ENCODE peak calls at places on chromosomes 3 and 15, in seven cellular contexts. One of them, this sample, is unnamed.

GRCh38 chr15:96237002-96237401 is 93.5 kb upstream of the NR2F2 start:
- DNase-seq in astrocyte: no peak
- DNase-seq in mesenchymal stem cell: no peak
- DNase-seq in keratinocyte: no peak
- DNase-seq in fibroblast of lung: no peak
- DNase-seq in MM.1S: no peak
- DNase-seq in mammary epithelial cell: no peak
- DNase-seq in this sample: no peak

GRCh38 chr3:27467545-27467944 is 16.6 kb downstream of the SLC4A7 start:
- DNase-seq in mammary epithelial cell: peak
- DNase-seq in astrocyte: no peak
- DNase-seq in MM.1S: peak
- DNase-seq in mesenchymal stem cell: peak
- DNase-seq in fibroblast of lung: peak
- DNase-seq in keratinocyte: no peak
- DNase-seq in this sample: peak

GRCh38 chr3:173761161-173761560 is 363.6 kb downstream of the NLGN1 start:
- DNase-seq in astrocyte: no peak
- DNase-seq in mesenchymal stem cell: no peak
- DNase-seq in mammary epithelial cell: no peak
- DNase-seq in MM.1S: no peak
- DNase-seq in keratinocyte: no peak
- DNase-seq in fibroblast of lung: no peak
- DNase-seq in this sample: no peak

GRCh38 chr3:155323063-155323666 is 29.7 kb upstream of the STRIT1 start:
- DNase-seq in fibroblast of lung: peak
- DNase-seq in mesenchymal stem cell: peak
- DNase-seq in mammary epithelial cell: peak
- DNase-seq in MM.1S: peak
- DNase-seq in keratinocyte: peak
- DNase-seq in astrocyte: peak
- DNase-seq in this sample: peak

GRCh38 chr3:197519801-197520211 is 36.0 kb downstream of the BDH1 start:
- DNase-seq in keratinocyte: no peak
- DNase-seq in astrocyte: no peak
- DNase-seq in mammary epithelial cell: no peak
- DNase-seq in MM.1S: no peak
- DNase-seq in mesenchymal stem cell: no peak
- DNase-seq in fibroblast of lung: no peak
- DNase-seq in this sample: no peak

GRCh38 chr15:78243076-78243475 is 8.7 kb upstream of the ACSBG1 start:
- DNase-seq in mesenchymal stem cell: no peak
- DNase-seq in astrocyte: no peak
- DNase-seq in mammary epithelial cell: no peak
- DNase-seq in MM.1S: no peak
- DNase-seq in keratinocyte: no peak
- DNase-seq in fibroblast of lung: no peak
- DNase-seq in this sample: no peak

GRCh38 chr15:57440799-57441198 is 64.5 kb downstream of the CGNL1 start:
- DNase-seq in mammary epithelial cell: peak
- DNase-seq in mesenchymal stem cell: peak
- DNase-seq in astrocyte: peak
- DNase-seq in MM.1S: peak
- DNase-seq in fibroblast of lung: peak
- DNase-seq in keratinocyte: no peak
- DNase-seq in this sample: no peak

GRCh38 chr3:172980849-172981248 is 160.2 kb downstream of the SPATA16 start:
- DNase-seq in fibroblast of lung: peak
- DNase-seq in keratinocyte: no peak
- DNase-seq in astrocyte: peak
- DNase-seq in mesenchymal stem cell: peak
- DNase-seq in mammary epithelial cell: no peak
- DNase-seq in MM.1S: no peak
- DNase-seq in this sample: no peak

GRCh38 chr3:168933614-168934013 is 729.9 kb downstream of the MECOM start:
- DNase-seq in MM.1S: no peak
- DNase-seq in mammary epithelial cell: peak
- DNase-seq in mesenchymal stem cell: no peak
- DNase-seq in fibroblast of lung: peak
- DNase-seq in astrocyte: peak
- DNase-seq in keratinocyte: no peak
- DNase-seq in this sample: no peak

GRCh38 chr3:36178018-36178417 is 202.3 kb upstream of the STAC start:
- DNase-seq in fibroblast of lung: no peak
- DNase-seq in mammary epithelial cell: no peak
- DNase-seq in astrocyte: no peak
- DNase-seq in mesenchymal stem cell: no peak
- DNase-seq in MM.1S: no peak
- DNase-seq in keratinocyte: no peak
- DNase-seq in this sample: no peak

GRCh38 chr15:63729115-63729884 is 104.4 kb downstream of the HERC1 start:
- DNase-seq in MM.1S: no peak
- DNase-seq in keratinocyte: no peak
- DNase-seq in fibroblast of lung: no peak
- DNase-seq in mesenchymal stem cell: no peak
- DNase-seq in astrocyte: no peak
- DNase-seq in mammary epithelial cell: no peak
- DNase-seq in this sample: no peak

GRCh38 chr3:72390841-72391240 is 457.4 kb downstream of the SHQ1 start:
- DNase-seq in fibroblast of lung: peak
- DNase-seq in keratinocyte: no peak
- DNase-seq in MM.1S: no peak
- DNase-seq in mammary epithelial cell: no peak
- DNase-seq in astrocyte: peak
- DNase-seq in mesenchymal stem cell: no peak
- DNase-seq in this sample: no peak

GRCh38 chr3:66487475-66487874 is 13.3 kb downstream of the LRIG1 start:
- DNase-seq in fibroblast of lung: peak
- DNase-seq in mammary epithelial cell: no peak
- DNase-seq in astrocyte: peak
- DNase-seq in MM.1S: no peak
- DNase-seq in keratinocyte: no peak
- DNase-seq in mesenchymal stem cell: peak
- DNase-seq in this sample: no peak

GRCh38 chr3:172029425-172030128 is 9.8 kb upstream of the FNDC3B start:
- DNase-seq in MM.1S: no peak
- DNase-seq in mammary epithelial cell: no peak
- DNase-seq in astrocyte: no peak
- DNase-seq in fibroblast of lung: no peak
- DNase-seq in keratinocyte: no peak
- DNase-seq in mesenchymal stem cell: no peak
- DNase-seq in this sample: no peak

GRCh38 chr3:5390221-5390620 is 202.7 kb downstream of the EDEM1 start:
- DNase-seq in MM.1S: peak
- DNase-seq in keratinocyte: no peak
- DNase-seq in mesenchymal stem cell: no peak
- DNase-seq in fibroblast of lung: no peak
- DNase-seq in mammary epithelial cell: no peak
- DNase-seq in astrocyte: no peak
- DNase-seq in this sample: peak

GRCh38 chr3:54733079-54733478 is 194.8 kb downstream of the LRTM1 start:
- DNase-seq in keratinocyte: no peak
- DNase-seq in mammary epithelial cell: no peak
- DNase-seq in mesenchymal stem cell: no peak
- DNase-seq in astrocyte: no peak
- DNase-seq in fibroblast of lung: no peak
- DNase-seq in MM.1S: no peak
- DNase-seq in this sample: no peak

GRCh38 chr3:23671901-23672589 is 133.7 kb upstream of the UBE2E1 start:
- DNase-seq in astrocyte: no peak
- DNase-seq in MM.1S: no peak
- DNase-seq in keratinocyte: no peak
- DNase-seq in fibroblast of lung: peak
- DNase-seq in mammary epithelial cell: no peak
- DNase-seq in mesenchymal stem cell: no peak
- DNase-seq in this sample: no peak

GRCh38 chr3:111739241-111739952 is 119.7 kb upstream of the PHLDB2 start:
- DNase-seq in astrocyte: peak
- DNase-seq in keratinocyte: peak
- DNase-seq in fibroblast of lung: peak
- DNase-seq in mesenchymal stem cell: peak
- DNase-seq in mammary epithelial cell: peak
- DNase-seq in MM.1S: no peak
- DNase-seq in this sample: peak

GRCh38 chr3:26015752-26016151 is 225.9 kb downstream of the OXSM start:
- DNase-seq in keratinocyte: no peak
- DNase-seq in astrocyte: no peak
- DNase-seq in MM.1S: no peak
- DNase-seq in fibroblast of lung: no peak
- DNase-seq in mesenchymal stem cell: no peak
- DNase-seq in mammary epithelial cell: no peak
- DNase-seq in this sample: peak

DNA sequence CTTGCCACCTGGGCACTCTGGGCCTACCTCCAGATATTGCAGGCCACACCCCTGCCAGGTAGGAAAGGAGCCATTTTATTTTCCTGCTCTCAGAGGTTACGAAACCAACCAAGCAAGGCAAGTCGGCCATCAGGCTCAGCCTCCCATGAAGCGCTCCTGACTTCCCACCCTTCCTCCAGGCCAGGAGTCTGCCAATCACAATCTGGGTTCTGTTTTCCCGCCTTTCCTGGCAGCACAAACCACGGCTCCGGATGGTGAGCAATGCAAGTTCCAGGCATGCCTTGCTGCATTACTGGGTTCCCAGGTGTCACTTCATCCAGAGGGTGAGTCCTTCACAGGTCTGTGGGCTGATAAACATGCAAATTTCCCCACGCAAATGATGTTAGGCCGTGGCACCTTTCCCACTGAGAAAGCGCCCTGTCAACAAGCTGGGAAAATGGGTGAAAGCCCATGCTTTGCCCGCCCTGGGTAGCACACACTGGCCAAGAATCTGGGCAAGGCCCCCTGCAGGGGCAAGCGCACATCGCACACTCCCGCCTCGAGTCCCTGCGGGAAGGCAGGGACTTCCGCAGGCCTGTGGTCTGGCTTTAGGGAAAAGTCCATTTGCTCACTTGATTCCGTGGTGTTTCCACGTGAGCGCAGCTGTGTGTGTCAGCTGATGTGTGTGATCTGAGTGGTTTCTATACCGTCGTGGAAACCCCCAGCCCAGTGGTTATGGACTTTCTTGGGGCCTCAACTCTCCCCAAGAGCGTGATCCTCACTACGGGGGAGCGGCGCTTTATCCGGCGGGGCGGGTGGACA is 61.6 kb upstream of the RYK start:
- DNase-seq in astrocyte: peak
- DNase-seq in mesenchymal stem cell: no peak
- DNase-seq in MM.1S: no peak
- DNase-seq in keratinocyte: no peak
- DNase-seq in fibroblast of lung: peak
- DNase-seq in mammary epithelial cell: peak
- DNase-seq in this sample: no peak
- H3K9ac ChIP-seq in astrocyte: peak
- H3K9ac ChIP-seq in mesenchymal stem cell: peak
- H3K9ac ChIP-seq in MM.1S: no peak
- H3K9ac ChIP-seq in keratinocyte: peak
- H3K9ac ChIP-seq in fibroblast of lung: no peak
- H3K9ac ChIP-seq in mammary epithelial cell: no peak
- H3K9ac ChIP-seq in this sample: no peak

DNA sequence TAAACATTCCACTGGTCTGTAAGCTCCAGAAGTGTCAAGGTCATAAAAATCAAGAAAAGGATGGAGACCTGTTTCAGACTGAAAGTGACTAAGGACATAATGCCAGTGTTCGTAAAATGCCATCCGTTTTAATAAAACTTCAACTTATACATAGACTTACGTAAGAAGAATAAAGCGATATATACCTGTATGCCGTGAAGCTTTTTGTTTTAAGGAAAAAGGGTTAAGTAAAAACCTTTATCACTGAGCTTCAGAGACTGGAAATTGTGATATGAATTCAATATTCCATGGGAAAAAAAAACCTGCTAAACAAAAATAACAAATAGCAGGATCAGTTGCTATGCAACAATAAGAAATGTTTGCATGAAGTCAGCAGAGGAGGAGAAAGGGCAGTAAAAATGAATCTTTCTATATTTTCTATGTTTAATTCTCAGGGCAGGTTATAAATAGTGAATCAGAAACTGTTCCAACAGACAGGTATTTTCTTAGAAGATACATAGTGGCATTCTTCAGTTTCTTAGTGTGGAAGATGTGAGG is 42.5 kb downstream of the CHSY1 start:
- DNase-seq in mammary epithelial cell: no peak
- DNase-seq in astrocyte: no peak
- DNase-seq in MM.1S: no peak
- DNase-seq in keratinocyte: no peak
- DNase-seq in mesenchymal stem cell: peak
- DNase-seq in fibroblast of lung: no peak
- DNase-seq in this sample: no peak
- H3K27ac ChIP-seq in mammary epithelial cell: no peak
- H3K27ac ChIP-seq in astrocyte: peak
- H3K27ac ChIP-seq in MM.1S: peak
- H3K27ac ChIP-seq in keratinocyte: peak
- H3K27ac ChIP-seq in mesenchymal stem cell: no peak
- H3K27ac ChIP-seq in fibroblast of lung: peak
- H3K27ac ChIP-seq in this sample: no peak

GRCh38 chr15:41022487-41023090 is 69.3 kb downstream of the CHAC1 start:
- DNase-seq in MM.1S: peak
- DNase-seq in keratinocyte: no peak
- DNase-seq in fibroblast of lung: peak
- DNase-seq in mammary epithelial cell: peak
- DNase-seq in astrocyte: peak
- DNase-seq in mesenchymal stem cell: peak
- DNase-seq in this sample: peak
- H3K4me2 ChIP-seq in MM.1S: no peak
- H3K4me2 ChIP-seq in keratinocyte: no peak
- H3K4me2 ChIP-seq in fibroblast of lung: no peak
- H3K4me2 ChIP-seq in mammary epithelial cell: no peak
- H3K4me2 ChIP-seq in astrocyte: no peak
- H3K4me2 ChIP-seq in mesenchymal stem cell: no peak
- H3K4me2 ChIP-seq in this sample: no peak

DNA sequence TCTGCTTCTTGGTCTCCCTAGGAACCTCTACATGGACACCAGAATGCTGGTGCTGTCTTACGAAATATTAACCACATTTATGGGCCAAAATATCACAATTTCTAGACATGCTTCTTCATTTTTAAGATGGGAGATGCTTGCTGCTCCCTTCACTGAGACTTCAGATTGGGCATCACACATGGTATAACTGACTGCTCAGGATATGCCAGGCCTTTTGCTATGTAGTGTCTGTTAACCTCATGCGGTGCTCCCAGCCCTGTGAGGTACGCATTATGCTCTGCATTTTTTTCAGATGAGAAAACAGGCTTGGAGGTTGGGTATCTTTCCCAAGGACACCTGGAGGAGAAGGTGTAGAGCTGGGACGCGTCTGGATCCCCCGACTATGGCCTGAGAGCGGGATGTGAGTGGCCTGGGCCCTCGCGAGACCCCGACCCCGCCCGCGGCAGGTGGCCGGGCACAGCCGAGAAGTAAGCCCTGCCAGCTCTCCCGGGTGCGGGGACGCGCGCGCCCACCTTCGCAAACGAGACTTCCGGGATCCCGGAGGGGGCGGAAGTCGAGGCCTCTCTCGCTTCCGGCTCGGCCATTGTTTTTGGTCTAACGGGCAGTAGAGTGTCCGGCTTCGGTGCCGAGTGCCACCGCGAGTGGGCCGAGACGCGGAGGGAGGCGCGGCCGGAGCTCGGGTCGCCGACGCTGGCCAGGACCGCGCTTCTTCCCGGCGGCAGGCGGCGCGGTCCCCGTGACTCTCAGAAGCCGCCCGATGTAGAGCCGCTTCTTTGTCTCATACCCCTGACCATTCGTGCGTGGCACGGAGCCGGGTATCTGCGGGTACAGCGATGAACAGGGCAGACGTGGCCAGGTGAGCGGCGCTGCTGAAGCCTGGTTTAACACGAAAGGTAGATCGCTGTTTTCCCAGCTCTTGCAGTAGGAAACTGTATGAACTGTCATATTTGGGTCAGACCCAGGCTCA is at the start of gene ZKSCAN7:
- DNase-seq in MM.1S: no peak
- DNase-seq in fibroblast of lung: peak
- DNase-seq in astrocyte: peak
- DNase-seq in mammary epithelial cell: peak
- DNase-seq in keratinocyte: no peak
- DNase-seq in mesenchymal stem cell: peak
- DNase-seq in this sample: peak
- H3K9ac ChIP-seq in MM.1S: no peak
- H3K9ac ChIP-seq in fibroblast of lung: peak
- H3K9ac ChIP-seq in astrocyte: peak
- H3K9ac ChIP-seq in mammary epithelial cell: no peak
- H3K9ac ChIP-seq in keratinocyte: peak
- H3K9ac ChIP-seq in mesenchymal stem cell: peak
- H3K9ac ChIP-seq in this sample: peak